ENCODE peak calls at places on chromosome 17, in five cellular contexts. G, X, O, W and S are unnamed samples. For H3K4me1 and H3K9me3, the result is how much of the 10 kb centered on the place peaks cover.

GRCh38 chr17:8163978-8164814 is 1.4 kb upstream of the VAMP2 start:
- DNase-seq in G (peak), X (peak), O (peak), W (peak), S (no peak)

GRCh38 chr17:27646232-27646631 is 15.2 kb downstream of the LGALS9 start:
- DNase-seq in G (no peak), X (no peak), O (no peak), W (no peak), S (no peak)

GRCh38 chr17:81612172-81612571 is 24.7 kb downstream of the NPLOC4 start:
- DNase-seq in G (no peak), X (no peak), O (no peak), W (no peak), S (no peak)

GRCh38 chr17:81422776-81423697 is 27.8 kb downstream of the BAHCC1 start:
- DNase-seq in G (no peak), X (peak), O (peak), W (peak), S (peak)

GRCh38 chr17:36148559-36149295 is 27.7 kb downstream of the TBC1D3B start:
- DNase-seq in G (no peak), X (peak), O (peak), W (peak), S (peak)

GRCh38 chr17:15185625-15185991 is 79.5 kb downstream of the PMP22 start:
- DNase-seq in G (peak), X (peak), O (peak), W (peak), S (no peak)

GRCh38 chr17:40480501-40481003 is 20.9 kb downstream of the TNS4 start:
- DNase-seq in G (no peak), X (peak), O (no peak), W (no peak), S (no peak)

GRCh38 chr17:49987681-49988441 is 7.2 kb downstream of the DLX3 start:
- DNase-seq in G (no peak), X (peak), O (no peak), W (no peak), S (no peak)

GRCh38 chr17:16989230-16989952 is 17.5 kb upstream of the TNFRSF13B start:
- DNase-seq in G (no peak), X (no peak), O (no peak), W (no peak), S (no peak)

GRCh38 chr17:40561871-40562611 is 3.2 kb downstream of the CCR7 start:
- DNase-seq in G (no peak), X (peak), O (no peak), W (no peak), S (no peak)

GRCh38 chr17:29640413-29640812 is 17.7 kb upstream of the CORO6 start:
- DNase-seq in G (peak), X (no peak), O (no peak), W (peak), S (no peak)

GRCh38 chr17:27762527-27763305 is 37.6 kb downstream of the NOS2 start:
- DNase-seq in G (no peak), X (peak), O (no peak), W (peak), S (no peak)

GRCh38 chr17:1324201-1324750 is 44.8 kb downstream of the TRARG1 start:
- DNase-seq in G (no peak), X (no peak), O (no peak), W (no peak), S (no peak)

GRCh38 chr17:81995463-81996231 is 18.2 kb downstream of the ASPSCR1 start:
- DNase-seq in G (no peak), X (no peak), O (no peak), W (no peak), S (no peak)

GRCh38 chr17:48244814-48245213 is 137.2 kb downstream of the SNX11 start:
- DNase-seq in G (no peak), X (peak), O (no peak), W (no peak), S (no peak)

GRCh38 chr17:32596666-32597065 is 109.9 kb downstream of the CDK5R1 start:
- DNase-seq in G (no peak), X (peak), O (no peak), W (peak), S (no peak)

DNA sequence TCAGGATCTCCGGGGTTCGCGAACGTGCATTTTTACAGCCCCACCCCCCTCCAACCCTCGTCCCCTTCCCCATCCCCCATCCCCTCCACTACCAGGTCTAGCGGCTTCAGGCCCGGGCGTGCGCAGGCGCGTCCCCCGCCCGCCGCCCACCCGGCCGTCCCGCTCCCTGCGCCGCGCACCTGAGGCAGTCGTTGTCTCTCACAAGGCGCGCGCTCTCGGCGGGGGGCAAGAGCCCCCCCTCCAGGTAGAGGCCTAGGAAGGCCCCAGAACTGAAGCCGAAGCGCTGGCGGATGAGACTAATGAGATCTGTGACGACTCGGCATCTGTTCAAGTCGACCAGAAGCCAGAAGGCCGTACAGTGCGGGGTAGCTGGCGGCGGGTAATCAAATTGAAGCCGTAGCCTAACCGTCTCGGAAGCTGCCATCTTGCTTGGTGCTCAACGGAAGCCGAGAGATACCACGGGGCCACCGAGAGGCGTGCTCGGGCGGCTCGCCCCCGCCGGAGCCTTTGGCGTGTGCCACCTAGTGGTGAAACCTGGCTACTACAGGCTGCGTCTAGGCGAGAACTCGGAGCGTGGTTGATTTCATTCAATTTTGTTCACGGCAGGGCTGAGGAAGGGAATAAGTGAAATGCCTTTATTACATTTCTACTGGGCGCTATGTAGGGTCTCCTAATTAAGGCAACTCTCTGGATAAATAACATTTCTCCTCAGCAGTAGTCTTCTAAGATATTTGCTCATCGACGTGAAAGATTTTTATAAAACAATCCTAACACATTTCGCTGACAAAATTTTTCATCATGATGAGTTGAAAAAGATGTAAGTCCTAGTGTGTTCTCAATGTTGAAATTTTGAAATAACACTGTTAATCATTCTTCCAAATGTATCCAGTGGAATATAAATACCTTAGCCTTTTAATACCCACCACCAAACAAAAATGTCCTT is at the start of gene COIL:
- DNase-seq in G (peak), X (peak), O (peak), W (peak), S (peak)
- TF ChIP-seq POLR2A in G (peak), X (peak), O (peak), W (peak), S (no peak)

DNA sequence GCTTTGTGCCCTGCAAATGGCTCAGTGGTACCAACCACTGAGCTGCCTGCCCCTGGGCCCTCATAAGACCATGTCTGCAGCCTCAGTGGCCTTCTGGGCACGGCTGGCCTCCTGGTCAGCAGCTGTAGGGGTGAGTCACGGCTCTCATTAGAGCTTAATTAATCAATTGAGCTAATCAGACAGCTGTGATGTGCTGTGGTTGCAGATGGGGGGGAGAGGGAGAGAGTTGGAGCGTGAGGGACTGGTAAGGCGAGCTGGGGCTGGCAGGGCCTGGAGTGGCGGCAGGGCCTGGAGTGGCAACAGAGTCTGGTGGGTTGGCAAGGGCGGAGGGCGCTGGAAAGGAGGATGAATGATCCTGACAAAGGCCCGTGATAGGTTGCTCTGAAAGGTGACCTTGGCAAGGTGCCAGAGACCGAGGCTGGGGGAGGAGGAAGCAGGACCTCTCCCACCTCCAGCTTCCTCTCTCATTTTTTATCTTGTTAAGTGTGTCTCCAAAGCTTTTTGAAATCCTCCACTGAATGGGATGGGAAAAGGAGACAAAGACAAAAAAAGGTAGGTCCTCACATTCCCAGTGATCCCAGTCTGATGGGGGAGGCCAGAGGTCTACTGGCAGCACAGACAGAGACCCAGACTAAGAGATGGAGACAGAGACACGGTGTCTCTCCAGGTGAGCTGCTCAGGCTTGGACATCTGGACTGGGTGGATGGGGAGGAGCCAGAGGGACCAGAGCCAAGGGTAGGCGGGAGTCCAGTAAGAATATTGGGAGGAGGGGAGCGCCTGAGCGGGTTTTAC is 41.6 kb downstream of the DCAKD start:
- DNase-seq in G (no peak), X (no peak), O (no peak), W (no peak), S (no peak)
- H3K4me1 ChIP-seq in G (under half), X (under half), O (under half), W (under half), S (under half)

GRCh38 chr17:5181509-5182305 is 10.0 kb downstream of the ZNF594 start:
- DNase-seq in G (no peak), X (no peak), O (no peak), W (no peak), S (no peak)

GRCh38 chr17:5183410-5183793 is 8.3 kb downstream of the ZNF594 start:
- DNase-seq in G (no peak), X (no peak), O (no peak), W (no peak), S (no peak)

GRCh38 chr17:5184284-5184683 is 7.4 kb downstream of the ZNF594 start:
- DNase-seq in G (no peak), X (no peak), O (no peak), W (no peak), S (no peak)

GRCh38 chr17:5182597-5183409 is 8.9 kb downstream of the ZNF594 start:
- DNase-seq in G (no peak), X (no peak), O (no peak), W (no peak), S (no peak)

GRCh38 chr17:5179003-5179402 is 12.7 kb downstream of the ZNF594 start:
- DNase-seq in G (no peak), X (no peak), O (no peak), W (no peak), S (no peak)
- H3K9me3 ChIP-seq in G (under half), X (half or more), O (half or more), W (half or more), S (half or more)

GRCh38 chr17:64425191-64425590 is 23.7 kb upstream of the MILR1 start:
- DNase-seq in G (no peak), X (no peak), O (no peak), W (no peak), S (no peak)

GRCh38 chr17:64423881-64424280 is 25.0 kb upstream of the MILR1 start:
- DNase-seq in G (no peak), X (no peak), O (no peak), W (no peak), S (no peak)

GRCh38 chr17:64418506-64419339 is 28.1 kb upstream of the PECAM1 start:
- DNase-seq in G (no peak), X (peak), O (no peak), W (peak), S (no peak)

GRCh38 chr17:64424318-64424717 is 24.6 kb upstream of the MILR1 start:
- DNase-seq in G (no peak), X (no peak), O (no peak), W (no peak), S (no peak)

GRCh38 chr17:64420143-64420670 is 28.7 kb upstream of the MILR1 start:
- DNase-seq in G (no peak), X (peak), O (no peak), W (peak), S (no peak)
- TF ChIP-seq POLR2A in G (no peak), X (no peak), O (no peak), W (no peak), S (no peak)

GRCh38 chr17:45228121-45228941 is 6.6 kb downstream of the FMNL1 start:
- DNase-seq in G (no peak), X (peak), O (no peak), W (no peak), S (no peak)
- H3K4me1 ChIP-seq in G (under half), X (half or more), O (under half), W (under half), S (under half)

DNA sequence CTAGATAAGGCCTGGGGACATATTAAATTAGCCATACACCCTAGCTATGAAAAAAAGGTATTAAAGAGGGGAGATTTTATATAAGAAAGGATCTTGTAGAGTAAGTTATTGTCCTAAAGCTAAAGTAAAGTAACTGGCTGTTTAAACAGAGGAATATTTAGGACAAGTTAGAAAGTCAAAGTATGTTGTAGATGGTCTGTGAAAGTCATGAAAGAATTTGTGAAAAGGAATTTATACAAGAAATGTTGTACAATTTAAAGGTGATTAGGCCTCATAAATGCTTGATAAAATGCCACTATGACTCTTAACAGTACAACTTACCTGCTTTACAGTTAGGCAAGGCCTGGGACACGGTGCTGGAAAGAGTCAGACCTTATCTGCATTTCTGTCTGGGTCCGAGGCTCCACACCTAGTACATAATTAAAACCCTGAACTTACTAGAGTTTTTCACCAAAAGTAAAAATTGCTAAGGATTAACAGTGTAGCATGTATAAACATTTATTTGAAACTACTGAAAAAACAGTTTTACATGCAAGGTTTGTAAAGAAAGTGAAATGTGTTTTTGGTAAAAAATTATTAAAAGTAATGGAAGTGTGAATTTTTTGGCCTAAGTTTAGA is 445.3 kb upstream of the TOM1L1 start:
- DNase-seq in G (no peak), X (peak), O (no peak), W (no peak), S (no peak)
- H3K9me3 ChIP-seq in G (under half), X (under half), O (under half), W (under half), S (under half)

GRCh38 chr17:22128171-22128570 is 435.8 kb downstream of the KCNJ18 start:
- DNase-seq in G (no peak), X (no peak), O (no peak), W (no peak), S (no peak)

GRCh38 chr17:22128723-22129122 is 436.4 kb downstream of the KCNJ18 start:
- DNase-seq in G (no peak), X (no peak), O (no peak), W (no peak), S (no peak)

GRCh38 chr17:22123536-22124281 is 431.4 kb downstream of the KCNJ18 start:
- DNase-seq in G (no peak), X (no peak), O (no peak), W (no peak), S (no peak)
- TF ChIP-seq POLR2A in G (no peak), X (no peak), O (no peak), W (no peak), S (no peak)